ENCODE peak calls at places on chromosome 19, in nine cellular contexts. One of them, this sample, is unnamed.

GRCh38 chr19:38395381-38396127 is 7.1 kb downstream of the SPRED3 start:
- DNase-seq in lower lobe of right lung: no peak
- DNase-seq in GM04504: no peak
- DNase-seq in stimulated activated naive CD8-positive, alpha-beta T cell treated with anti-CD3 and anti-CD28 coated beads, Interleukin-15, Interleukin-2, amounts not matched to agents 100 U/mL and 50 U/mL, for 24 hours: peak; percentile 55
- DNase-seq in HS-27A: no peak
- DNase-seq in frontal cortex: no peak
- DNase-seq in pancreas: no peak
- DNase-seq in ascending aorta: no peak
- DNase-seq in memory B cell: no peak
- DNase-seq in this sample: no peak

GRCh38 chr19:40365613-40366401 is 17.3 kb downstream of the PLD3 start:
- DNase-seq in memory B cell: no peak
- DNase-seq in GM04504: no peak
- DNase-seq in ascending aorta: peak; percentile 30
- DNase-seq in stimulated activated naive CD8-positive, alpha-beta T cell treated with anti-CD3 and anti-CD28 coated beads, Interleukin-15, Interleukin-2, amounts not matched to agents 100 U/mL and 50 U/mL, for 24 hours: peak; percentile 74
- DNase-seq in pancreas: peak; percentile 50
- DNase-seq in lower lobe of right lung: peak; percentile 83
- DNase-seq in frontal cortex: peak; percentile 89
- DNase-seq in HS-27A: no peak
- DNase-seq in this sample: no peak

GRCh38 chr19:48511800-48512503 is at the start of gene LMTK3:
- DNase-seq in frontal cortex: peak; percentile 96
- DNase-seq in lower lobe of right lung: peak; percentile 50
- DNase-seq in GM04504: no peak
- DNase-seq in ascending aorta: no peak
- DNase-seq in stimulated activated naive CD8-positive, alpha-beta T cell treated with anti-CD3 and anti-CD28 coated beads, Interleukin-15, Interleukin-2, amounts not matched to agents 100 U/mL and 50 U/mL, for 24 hours: peak; percentile 79
- DNase-seq in memory B cell: no peak
- DNase-seq in pancreas: no peak
- DNase-seq in HS-27A: no peak
- DNase-seq in this sample: no peak

GRCh38 chr19:45999653-46000121 is 4.4 kb downstream of the CCDC61 start:
- DNase-seq in memory B cell: no peak
- DNase-seq in pancreas: peak; percentile 40
- DNase-seq in stimulated activated naive CD8-positive, alpha-beta T cell treated with anti-CD3 and anti-CD28 coated beads, Interleukin-15, Interleukin-2, amounts not matched to agents 100 U/mL and 50 U/mL, for 24 hours: peak; percentile 36
- DNase-seq in GM04504: no peak
- DNase-seq in HS-27A: no peak
- DNase-seq in lower lobe of right lung: no peak
- DNase-seq in frontal cortex: peak; percentile 71
- DNase-seq in ascending aorta: no peak
- DNase-seq in this sample: no peak

GRCh38 chr19:39157275-39157996 is 31.9 kb downstream of the PAK4 start:
- DNase-seq in HS-27A: no peak
- DNase-seq in stimulated activated naive CD8-positive, alpha-beta T cell treated with anti-CD3 and anti-CD28 coated beads, Interleukin-15, Interleukin-2, amounts not matched to agents 100 U/mL and 50 U/mL, for 24 hours: no peak
- DNase-seq in lower lobe of right lung: no peak
- DNase-seq in ascending aorta: no peak
- DNase-seq in memory B cell: no peak
- DNase-seq in pancreas: no peak
- DNase-seq in GM04504: no peak
- DNase-seq in frontal cortex: no peak
- DNase-seq in this sample: no peak

GRCh38 chr19:5051619-5052018 is 82.7 kb downstream of the KDM4B start:
- DNase-seq in stimulated activated naive CD8-positive, alpha-beta T cell treated with anti-CD3 and anti-CD28 coated beads, Interleukin-15, Interleukin-2, amounts not matched to agents 100 U/mL and 50 U/mL, for 24 hours: no peak
- DNase-seq in lower lobe of right lung: no peak
- DNase-seq in HS-27A: no peak
- DNase-seq in frontal cortex: no peak
- DNase-seq in memory B cell: no peak
- DNase-seq in pancreas: no peak
- DNase-seq in GM04504: no peak
- DNase-seq in ascending aorta: no peak
- DNase-seq in this sample: no peak

GRCh38 chr19:33723512-33723911 is 73.2 kb upstream of the KCTD15 start:
- DNase-seq in GM04504: no peak
- DNase-seq in frontal cortex: no peak
- DNase-seq in HS-27A: no peak
- DNase-seq in stimulated activated naive CD8-positive, alpha-beta T cell treated with anti-CD3 and anti-CD28 coated beads, Interleukin-15, Interleukin-2, amounts not matched to agents 100 U/mL and 50 U/mL, for 24 hours: no peak
- DNase-seq in memory B cell: no peak
- DNase-seq in lower lobe of right lung: no peak
- DNase-seq in pancreas: no peak
- DNase-seq in ascending aorta: no peak
- DNase-seq in this sample: no peak

GRCh38 chr19:30881986-30882385 is 467.2 kb downstream of the TSHZ3 start:
- DNase-seq in GM04504: no peak
- DNase-seq in frontal cortex: no peak
- DNase-seq in HS-27A: no peak
- DNase-seq in pancreas: no peak
- DNase-seq in memory B cell: no peak
- DNase-seq in lower lobe of right lung: no peak
- DNase-seq in stimulated activated naive CD8-positive, alpha-beta T cell treated with anti-CD3 and anti-CD28 coated beads, Interleukin-15, Interleukin-2, amounts not matched to agents 100 U/mL and 50 U/mL, for 24 hours: no peak
- DNase-seq in ascending aorta: no peak
- DNase-seq in this sample: no peak

GRCh38 chr19:6260912-6261636 is 18.7 kb downstream of the MLLT1 start:
- DNase-seq in GM04504: no peak
- DNase-seq in memory B cell: no peak
- DNase-seq in lower lobe of right lung: no peak
- DNase-seq in stimulated activated naive CD8-positive, alpha-beta T cell treated with anti-CD3 and anti-CD28 coated beads, Interleukin-15, Interleukin-2, amounts not matched to agents 100 U/mL and 50 U/mL, for 24 hours: peak; percentile 49
- DNase-seq in frontal cortex: no peak
- DNase-seq in ascending aorta: no peak
- DNase-seq in pancreas: no peak
- DNase-seq in HS-27A: no peak
- DNase-seq in this sample: no peak

GRCh38 chr19:44869728-44870470 is 21.2 kb upstream of the TOMM40 start:
- DNase-seq in GM04504: no peak
- DNase-seq in frontal cortex: no peak
- DNase-seq in HS-27A: no peak
- DNase-seq in ascending aorta: no peak
- DNase-seq in stimulated activated naive CD8-positive, alpha-beta T cell treated with anti-CD3 and anti-CD28 coated beads, Interleukin-15, Interleukin-2, amounts not matched to agents 100 U/mL and 50 U/mL, for 24 hours: no peak
- DNase-seq in pancreas: no peak
- DNase-seq in lower lobe of right lung: peak; percentile 73
- DNase-seq in memory B cell: no peak
- DNase-seq in this sample: no peak

GRCh38 chr19:41323023-41323422 is 13.1 kb downstream of the CCDC97 start:
- DNase-seq in stimulated activated naive CD8-positive, alpha-beta T cell treated with anti-CD3 and anti-CD28 coated beads, Interleukin-15, Interleukin-2, amounts not matched to agents 100 U/mL and 50 U/mL, for 24 hours: no peak
- DNase-seq in GM04504: no peak
- DNase-seq in memory B cell: no peak
- DNase-seq in pancreas: no peak
- DNase-seq in lower lobe of right lung: no peak
- DNase-seq in ascending aorta: no peak
- DNase-seq in HS-27A: no peak
- DNase-seq in frontal cortex: no peak
- DNase-seq in this sample: no peak

GRCh38 chr19:6459356-6460098 is at the start of gene SLC25A23:
- DNase-seq in memory B cell: peak; percentile 45
- DNase-seq in GM04504: peak; percentile 10
- DNase-seq in ascending aorta: no peak
- DNase-seq in HS-27A: peak; percentile 26
- DNase-seq in lower lobe of right lung: peak; percentile 77
- DNase-seq in stimulated activated naive CD8-positive, alpha-beta T cell treated with anti-CD3 and anti-CD28 coated beads, Interleukin-15, Interleukin-2, amounts not matched to agents 100 U/mL and 50 U/mL, for 24 hours: peak; percentile 74
- DNase-seq in pancreas: peak; percentile 83
- DNase-seq in frontal cortex: peak; percentile 88
- DNase-seq in this sample: peak; percentile 4

GRCh38 chr19:43552616-43553015 is 19.6 kb downstream of the ZNF575 start:
- DNase-seq in ascending aorta: no peak
- DNase-seq in HS-27A: no peak
- DNase-seq in GM04504: no peak
- DNase-seq in stimulated activated naive CD8-positive, alpha-beta T cell treated with anti-CD3 and anti-CD28 coated beads, Interleukin-15, Interleukin-2, amounts not matched to agents 100 U/mL and 50 U/mL, for 24 hours: no peak
- DNase-seq in frontal cortex: no peak
- DNase-seq in memory B cell: no peak
- DNase-seq in pancreas: no peak
- DNase-seq in lower lobe of right lung: no peak
- DNase-seq in this sample: no peak

GRCh38 chr19:32599736-32600157 is 18.8 kb downstream of the PDCD5 start:
- DNase-seq in memory B cell: peak; percentile 30
- DNase-seq in pancreas: no peak
- DNase-seq in ascending aorta: no peak
- DNase-seq in stimulated activated naive CD8-positive, alpha-beta T cell treated with anti-CD3 and anti-CD28 coated beads, Interleukin-15, Interleukin-2, amounts not matched to agents 100 U/mL and 50 U/mL, for 24 hours: peak; percentile 45
- DNase-seq in GM04504: peak; percentile 12
- DNase-seq in HS-27A: peak; percentile 46
- DNase-seq in lower lobe of right lung: no peak
- DNase-seq in frontal cortex: peak; percentile 49
- DNase-seq in this sample: no peak

GRCh38 chr19:36916991-36917390 is 859 bp downstream of the ZNF568 start:
- DNase-seq in memory B cell: no peak
- DNase-seq in frontal cortex: peak; percentile 8
- DNase-seq in stimulated activated naive CD8-positive, alpha-beta T cell treated with anti-CD3 and anti-CD28 coated beads, Interleukin-15, Interleukin-2, amounts not matched to agents 100 U/mL and 50 U/mL, for 24 hours: no peak
- DNase-seq in HS-27A: no peak
- DNase-seq in ascending aorta: no peak
- DNase-seq in GM04504: peak; percentile 17
- DNase-seq in lower lobe of right lung: no peak
- DNase-seq in pancreas: no peak
- DNase-seq in this sample: peak; percentile 10

GRCh38 chr19:4803736-4804695 is 12.5 kb downstream of the FEM1A start:
- DNase-seq in pancreas: peak; percentile 62
- DNase-seq in GM04504: no peak
- DNase-seq in stimulated activated naive CD8-positive, alpha-beta T cell treated with anti-CD3 and anti-CD28 coated beads, Interleukin-15, Interleukin-2, amounts not matched to agents 100 U/mL and 50 U/mL, for 24 hours: peak; percentile 80
- DNase-seq in frontal cortex: peak; percentile 66
- DNase-seq in HS-27A: no peak
- DNase-seq in lower lobe of right lung: peak; percentile 68
- DNase-seq in memory B cell: peak; percentile 71
- DNase-seq in ascending aorta: no peak
- DNase-seq in this sample: no peak

GRCh38 chr19:20558011-20558410 is 7.6 kb downstream of the ZNF737 start:
- DNase-seq in frontal cortex: no peak
- DNase-seq in pancreas: peak; percentile 33
- DNase-seq in memory B cell: no peak
- DNase-seq in lower lobe of right lung: no peak
- DNase-seq in HS-27A: no peak
- DNase-seq in GM04504: no peak
- DNase-seq in stimulated activated naive CD8-positive, alpha-beta T cell treated with anti-CD3 and anti-CD28 coated beads, Interleukin-15, Interleukin-2, amounts not matched to agents 100 U/mL and 50 U/mL, for 24 hours: no peak
- DNase-seq in ascending aorta: no peak
- DNase-seq in this sample: no peak

GRCh38 chr19:38849147-38849745 is 540 bp downstream of the HNRNPL start:
- DNase-seq in pancreas: peak; percentile 98
- DNase-seq in lower lobe of right lung: peak; percentile 98
- DNase-seq in stimulated activated naive CD8-positive, alpha-beta T cell treated with anti-CD3 and anti-CD28 coated beads, Interleukin-15, Interleukin-2, amounts not matched to agents 100 U/mL and 50 U/mL, for 24 hours: peak; percentile 100
- DNase-seq in ascending aorta: peak; percentile 82
- DNase-seq in frontal cortex: peak; percentile 91
- DNase-seq in memory B cell: peak; percentile 93
- DNase-seq in HS-27A: peak; percentile 97
- DNase-seq in GM04504: peak; percentile 86
- DNase-seq in this sample: peak; percentile 54

GRCh38 chr19:46813570-46814358 is 25.4 kb upstream of the SLC1A5 start:
- DNase-seq in memory B cell: no peak
- DNase-seq in lower lobe of right lung: peak; percentile 88
- DNase-seq in GM04504: no peak
- DNase-seq in frontal cortex: no peak
- DNase-seq in ascending aorta: no peak
- DNase-seq in HS-27A: no peak
- DNase-seq in pancreas: peak; percentile 76
- DNase-seq in stimulated activated naive CD8-positive, alpha-beta T cell treated with anti-CD3 and anti-CD28 coated beads, Interleukin-15, Interleukin-2, amounts not matched to agents 100 U/mL and 50 U/mL, for 24 hours: no peak
- DNase-seq in this sample: no peak

GRCh38 chr19:27744926-27745844 is 1467.8 kb downstream of the UQCRFS1 start:
- DNase-seq in HS-27A: no peak
- DNase-seq in GM04504: no peak
- DNase-seq in frontal cortex: no peak
- DNase-seq in ascending aorta: no peak
- DNase-seq in stimulated activated naive CD8-positive, alpha-beta T cell treated with anti-CD3 and anti-CD28 coated beads, Interleukin-15, Interleukin-2, amounts not matched to agents 100 U/mL and 50 U/mL, for 24 hours: no peak
- DNase-seq in lower lobe of right lung: no peak
- DNase-seq in memory B cell: no peak
- DNase-seq in pancreas: no peak
- DNase-seq in this sample: peak; percentile 16

GRCh38 chr19:6035026-6035425 is 57.1 kb upstream of the RANBP3 start:
- DNase-seq in lower lobe of right lung: peak; percentile 14
- DNase-seq in GM04504: no peak
- DNase-seq in frontal cortex: no peak
- DNase-seq in memory B cell: no peak
- DNase-seq in ascending aorta: no peak
- DNase-seq in HS-27A: no peak
- DNase-seq in stimulated activated naive CD8-positive, alpha-beta T cell treated with anti-CD3 and anti-CD28 coated beads, Interleukin-15, Interleukin-2, amounts not matched to agents 100 U/mL and 50 U/mL, for 24 hours: no peak
- DNase-seq in pancreas: no peak
- DNase-seq in this sample: no peak

GRCh38 chr19:54299515-54299914 is 13.5 kb downstream of the LILRA5 start:
- DNase-seq in lower lobe of right lung: no peak
- DNase-seq in frontal cortex: no peak
- DNase-seq in HS-27A: no peak
- DNase-seq in memory B cell: no peak
- DNase-seq in pancreas: no peak
- DNase-seq in ascending aorta: no peak
- DNase-seq in GM04504: no peak
- DNase-seq in stimulated activated naive CD8-positive, alpha-beta T cell treated with anti-CD3 and anti-CD28 coated beads, Interleukin-15, Interleukin-2, amounts not matched to agents 100 U/mL and 50 U/mL, for 24 hours: no peak
- DNase-seq in this sample: no peak

GRCh38 chr19:39155741-39156140 is 30.2 kb downstream of the PAK4 start:
- DNase-seq in stimulated activated naive CD8-positive, alpha-beta T cell treated with anti-CD3 and anti-CD28 coated beads, Interleukin-15, Interleukin-2, amounts not matched to agents 100 U/mL and 50 U/mL, for 24 hours: no peak
- DNase-seq in lower lobe of right lung: no peak
- DNase-seq in ascending aorta: no peak
- DNase-seq in GM04504: no peak
- DNase-seq in pancreas: peak; percentile 36
- DNase-seq in memory B cell: no peak
- DNase-seq in frontal cortex: no peak
- DNase-seq in HS-27A: no peak
- DNase-seq in this sample: no peak

GRCh38 chr19:14107581-14108461 is 9.7 kb downstream of the PRKACA start:
- DNase-seq in lower lobe of right lung: no peak
- DNase-seq in GM04504: no peak
- DNase-seq in frontal cortex: no peak
- DNase-seq in memory B cell: no peak
- DNase-seq in pancreas: no peak
- DNase-seq in stimulated activated naive CD8-positive, alpha-beta T cell treated with anti-CD3 and anti-CD28 coated beads, Interleukin-15, Interleukin-2, amounts not matched to agents 100 U/mL and 50 U/mL, for 24 hours: no peak
- DNase-seq in HS-27A: no peak
- DNase-seq in ascending aorta: no peak
- DNase-seq in this sample: no peak

GRCh38 chr19:15313649-15314279 is 18.6 kb downstream of the BRD4 start:
- DNase-seq in ascending aorta: no peak
- DNase-seq in stimulated activated naive CD8-positive, alpha-beta T cell treated with anti-CD3 and anti-CD28 coated beads, Interleukin-15, Interleukin-2, amounts not matched to agents 100 U/mL and 50 U/mL, for 24 hours: no peak
- DNase-seq in HS-27A: no peak
- DNase-seq in GM04504: no peak
- DNase-seq in pancreas: no peak
- DNase-seq in lower lobe of right lung: no peak
- DNase-seq in frontal cortex: no peak
- DNase-seq in memory B cell: no peak
- DNase-seq in this sample: no peak

GRCh38 chr19:16571283-16571682 is 932 bp downstream of the SLC35E1 start:
- DNase-seq in ascending aorta: no peak
- DNase-seq in memory B cell: no peak
- DNase-seq in pancreas: peak; percentile 56
- DNase-seq in stimulated activated naive CD8-positive, alpha-beta T cell treated with anti-CD3 and anti-CD28 coated beads, Interleukin-15, Interleukin-2, amounts not matched to agents 100 U/mL and 50 U/mL, for 24 hours: no peak
- DNase-seq in frontal cortex: no peak
- DNase-seq in GM04504: no peak
- DNase-seq in lower lobe of right lung: peak; percentile 49
- DNase-seq in HS-27A: no peak
- DNase-seq in this sample: no peak

GRCh38 chr19:2084993-2085720 is 11.0 kb downstream of the MOB3A start:
- DNase-seq in HS-27A: no peak
- DNase-seq in GM04504: no peak
- DNase-seq in memory B cell: peak; percentile 78
- DNase-seq in pancreas: no peak
- DNase-seq in ascending aorta: peak; percentile 56
- DNase-seq in lower lobe of right lung: peak; percentile 91
- DNase-seq in stimulated activated naive CD8-positive, alpha-beta T cell treated with anti-CD3 and anti-CD28 coated beads, Interleukin-15, Interleukin-2, amounts not matched to agents 100 U/mL and 50 U/mL, for 24 hours: peak; percentile 94
- DNase-seq in frontal cortex: no peak
- DNase-seq in this sample: no peak

GRCh38 chr19:39246951-39247669 is 1.5 kb downstream of the IFNL4 start:
- DNase-seq in frontal cortex: peak; percentile 45
- DNase-seq in memory B cell: no peak
- DNase-seq in lower lobe of right lung: peak; percentile 52
- DNase-seq in HS-27A: peak; percentile 33
- DNase-seq in pancreas: peak; percentile 40
- DNase-seq in stimulated activated naive CD8-positive, alpha-beta T cell treated with anti-CD3 and anti-CD28 coated beads, Interleukin-15, Interleukin-2, amounts not matched to agents 100 U/mL and 50 U/mL, for 24 hours: peak; percentile 36
- DNase-seq in GM04504: no peak
- DNase-seq in ascending aorta: no peak
- DNase-seq in this sample: no peak

GRCh38 chr19:8255426-8256125 is 46.4 kb downstream of the CERS4 start:
- DNase-seq in GM04504: no peak
- DNase-seq in HS-27A: no peak
- DNase-seq in pancreas: no peak
- DNase-seq in memory B cell: no peak
- DNase-seq in lower lobe of right lung: no peak
- DNase-seq in ascending aorta: no peak
- DNase-seq in frontal cortex: no peak
- DNase-seq in stimulated activated naive CD8-positive, alpha-beta T cell treated with anti-CD3 and anti-CD28 coated beads, Interleukin-15, Interleukin-2, amounts not matched to agents 100 U/mL and 50 U/mL, for 24 hours: no peak
- DNase-seq in this sample: no peak

GRCh38 chr19:51271015-51271600 is 20.2 kb downstream of the SIGLECL1 start:
- DNase-seq in frontal cortex: peak; percentile 37
- DNase-seq in memory B cell: no peak
- DNase-seq in ascending aorta: no peak
- DNase-seq in HS-27A: no peak
- DNase-seq in lower lobe of right lung: peak; percentile 52
- DNase-seq in stimulated activated naive CD8-positive, alpha-beta T cell treated with anti-CD3 and anti-CD28 coated beads, Interleukin-15, Interleukin-2, amounts not matched to agents 100 U/mL and 50 U/mL, for 24 hours: no peak
- DNase-seq in GM04504: no peak
- DNase-seq in pancreas: no peak
- DNase-seq in this sample: no peak

GRCh38 chr19:42529248-42529764 is 1.0 kb upstream of the CEACAM1 start:
- DNase-seq in memory B cell: peak; percentile 74
- DNase-seq in HS-27A: peak; percentile 36
- DNase-seq in pancreas: peak; percentile 68
- DNase-seq in frontal cortex: peak; percentile 61
- DNase-seq in ascending aorta: no peak
- DNase-seq in stimulated activated naive CD8-positive, alpha-beta T cell treated with anti-CD3 and anti-CD28 coated beads, Interleukin-15, Interleukin-2, amounts not matched to agents 100 U/mL and 50 U/mL, for 24 hours: peak; percentile 75
- DNase-seq in GM04504: peak; percentile 24
- DNase-seq in lower lobe of right lung: peak; percentile 65
- DNase-seq in this sample: no peak